ENCODE peak calls at places on chromosomes 2 and 18, in eight cellular contexts. One of them, this sample, is unnamed.

GRCh38 chr2:200406379-200406778 is 99.9 kb downstream of the SPATS2L start:
- DNase-seq in H1: no peak
- DNase-seq in endothelial cell of umbilical vein: peak
- DNase-seq in sigmoid colon: no peak
- DNase-seq in stomach: no peak
- DNase-seq in spleen: no peak
- DNase-seq in HepG2: peak
- DNase-seq in K562: no peak
- DNase-seq in this sample: no peak

GRCh38 chr2:46471-47345 is at the start of gene FAM110C:
- DNase-seq in H1: peak
- DNase-seq in endothelial cell of umbilical vein: no peak
- DNase-seq in sigmoid colon: no peak
- DNase-seq in stomach: peak
- DNase-seq in spleen: peak
- DNase-seq in HepG2: peak
- DNase-seq in K562: no peak
- DNase-seq in this sample: no peak

GRCh38 chr18:10230072-10230471 is 224.4 kb upstream of the APCDD1 start:
- DNase-seq in H1: no peak
- DNase-seq in endothelial cell of umbilical vein: peak
- DNase-seq in sigmoid colon: no peak
- DNase-seq in stomach: no peak
- DNase-seq in spleen: no peak
- DNase-seq in HepG2: peak
- DNase-seq in K562: peak
- DNase-seq in this sample: peak

GRCh38 chr18:12849548-12849947 is 34.5 kb downstream of the PTPN2 start:
- DNase-seq in H1: no peak
- DNase-seq in endothelial cell of umbilical vein: no peak
- DNase-seq in sigmoid colon: no peak
- DNase-seq in stomach: no peak
- DNase-seq in spleen: no peak
- DNase-seq in HepG2: no peak
- DNase-seq in K562: no peak
- DNase-seq in this sample: no peak

GRCh38 chr2:1546023-1546591 is 132.8 kb downstream of the TPO start:
- DNase-seq in H1: peak
- DNase-seq in endothelial cell of umbilical vein: peak
- DNase-seq in sigmoid colon: no peak
- DNase-seq in stomach: no peak
- DNase-seq in spleen: no peak
- DNase-seq in HepG2: peak
- DNase-seq in K562: peak
- DNase-seq in this sample: no peak

GRCh38 chr18:46418657-46419260 is 238.3 kb downstream of the LOXHD1 start:
- DNase-seq in H1: no peak
- DNase-seq in endothelial cell of umbilical vein: no peak
- DNase-seq in sigmoid colon: no peak
- DNase-seq in stomach: no peak
- DNase-seq in spleen: no peak
- DNase-seq in HepG2: no peak
- DNase-seq in K562: no peak
- DNase-seq in this sample: no peak

GRCh38 chr18:54647176-54647575 is 56.1 kb downstream of the DYNAP start:
- DNase-seq in H1: no peak
- DNase-seq in endothelial cell of umbilical vein: peak
- DNase-seq in sigmoid colon: no peak
- DNase-seq in stomach: no peak
- DNase-seq in spleen: no peak
- DNase-seq in HepG2: peak
- DNase-seq in K562: peak
- DNase-seq in this sample: no peak

GRCh38 chr2:157822993-157823392 is 53.1 kb downstream of the ACVR1 start:
- DNase-seq in H1: no peak
- DNase-seq in endothelial cell of umbilical vein: peak
- DNase-seq in sigmoid colon: no peak
- DNase-seq in stomach: no peak
- DNase-seq in spleen: no peak
- DNase-seq in HepG2: no peak
- DNase-seq in K562: no peak
- DNase-seq in this sample: no peak

GRCh38 chr2:52107124-52107523 is 1075.2 kb upstream of the NRXN1 start:
- DNase-seq in H1: no peak
- DNase-seq in endothelial cell of umbilical vein: no peak
- DNase-seq in sigmoid colon: no peak
- DNase-seq in stomach: no peak
- DNase-seq in spleen: no peak
- DNase-seq in HepG2: no peak
- DNase-seq in K562: no peak
- DNase-seq in this sample: no peak

GRCh38 chr2:226705965-226706364 is 93.7 kb downstream of the IRS1 start:
- DNase-seq in H1: no peak
- DNase-seq in endothelial cell of umbilical vein: no peak
- DNase-seq in sigmoid colon: no peak
- DNase-seq in stomach: no peak
- DNase-seq in spleen: no peak
- DNase-seq in HepG2: no peak
- DNase-seq in K562: no peak
- DNase-seq in this sample: peak

GRCh38 chr18:77070627-77071026 is 62.0 kb downstream of the MBP start:
- DNase-seq in H1: no peak
- DNase-seq in endothelial cell of umbilical vein: no peak
- DNase-seq in sigmoid colon: no peak
- DNase-seq in stomach: no peak
- DNase-seq in spleen: peak
- DNase-seq in HepG2: no peak
- DNase-seq in K562: no peak
- DNase-seq in this sample: no peak

GRCh38 chr18:58338961-58339722 is 289.7 kb downstream of the ALPK2 start:
- DNase-seq in H1: peak
- DNase-seq in endothelial cell of umbilical vein: peak
- DNase-seq in sigmoid colon: no peak
- DNase-seq in stomach: peak
- DNase-seq in spleen: no peak
- DNase-seq in HepG2: no peak
- DNase-seq in K562: no peak
- DNase-seq in this sample: peak

GRCh38 chr2:231673348-231673770 is 35.0 kb upstream of the PTMA start:
- DNase-seq in H1: peak
- DNase-seq in endothelial cell of umbilical vein: no peak
- DNase-seq in sigmoid colon: peak
- DNase-seq in stomach: peak
- DNase-seq in spleen: no peak
- DNase-seq in HepG2: peak
- DNase-seq in K562: peak
- DNase-seq in this sample: no peak

GRCh38 chr2:54557601-54558187 is 101.6 kb downstream of the SPTBN1 start:
- DNase-seq in H1: peak
- DNase-seq in endothelial cell of umbilical vein: peak
- DNase-seq in sigmoid colon: peak
- DNase-seq in stomach: peak
- DNase-seq in spleen: peak
- DNase-seq in HepG2: peak
- DNase-seq in K562: peak
- DNase-seq in this sample: no peak

GRCh38 chr2:224971214-224971613 is 71.1 kb downstream of the DOCK10 start:
- DNase-seq in H1: peak
- DNase-seq in endothelial cell of umbilical vein: no peak
- DNase-seq in sigmoid colon: no peak
- DNase-seq in stomach: peak
- DNase-seq in spleen: no peak
- DNase-seq in HepG2: no peak
- DNase-seq in K562: no peak
- DNase-seq in this sample: peak

GRCh38 chr18:67514465-67514864 is 2.1 kb downstream of the DSEL start:
- DNase-seq in H1: no peak
- DNase-seq in endothelial cell of umbilical vein: no peak
- DNase-seq in sigmoid colon: no peak
- DNase-seq in stomach: no peak
- DNase-seq in spleen: no peak
- DNase-seq in HepG2: no peak
- DNase-seq in K562: no peak
- DNase-seq in this sample: no peak

GRCh38 chr2:85996591-85996990 is 107.8 kb upstream of the ST3GAL5 start:
- DNase-seq in H1: no peak
- DNase-seq in endothelial cell of umbilical vein: no peak
- DNase-seq in sigmoid colon: peak
- DNase-seq in stomach: no peak
- DNase-seq in spleen: peak
- DNase-seq in HepG2: no peak
- DNase-seq in K562: peak
- DNase-seq in this sample: no peak

GRCh38 chr2:85999131-85999831 is 106.4 kb downstream of the POLR1A start:
- DNase-seq in H1: no peak
- DNase-seq in endothelial cell of umbilical vein: peak
- DNase-seq in sigmoid colon: no peak
- DNase-seq in stomach: no peak
- DNase-seq in spleen: peak
- DNase-seq in HepG2: no peak
- DNase-seq in K562: peak
- DNase-seq in this sample: no peak

GRCh38 chr2:86000131-86000937 is 105.4 kb downstream of the POLR1A start:
- DNase-seq in H1: no peak
- DNase-seq in endothelial cell of umbilical vein: peak
- DNase-seq in sigmoid colon: no peak
- DNase-seq in stomach: no peak
- DNase-seq in spleen: peak
- DNase-seq in HepG2: no peak
- DNase-seq in K562: peak
- DNase-seq in this sample: no peak

GRCh38 chr2:85997016-85997970 is 108.4 kb downstream of the POLR1A start:
- DNase-seq in H1: no peak
- DNase-seq in endothelial cell of umbilical vein: no peak
- DNase-seq in sigmoid colon: peak
- DNase-seq in stomach: no peak
- DNase-seq in spleen: peak
- DNase-seq in HepG2: no peak
- DNase-seq in K562: peak
- DNase-seq in this sample: no peak

GRCh38 chr2:85998071-85998991 is 107.4 kb downstream of the POLR1A start:
- DNase-seq in H1: no peak
- DNase-seq in endothelial cell of umbilical vein: no peak
- DNase-seq in sigmoid colon: peak
- DNase-seq in stomach: no peak
- DNase-seq in spleen: peak
- DNase-seq in HepG2: no peak
- DNase-seq in K562: peak
- DNase-seq in this sample: no peak
- TF ChIP-seq POLR2AphosphoS5 in H1: no peak
- TF ChIP-seq POLR2AphosphoS5 in endothelial cell of umbilical vein: no peak
- TF ChIP-seq POLR2AphosphoS5 in sigmoid colon: no peak
- TF ChIP-seq POLR2AphosphoS5 in stomach: peak
- TF ChIP-seq POLR2AphosphoS5 in spleen: no peak
- TF ChIP-seq POLR2AphosphoS5 in HepG2: no peak
- TF ChIP-seq POLR2AphosphoS5 in K562: no peak
- TF ChIP-seq POLR2AphosphoS5 in this sample: no peak

GRCh38 chr2:4718777-4719176 is 973.4 kb upstream of the SOX11 start:
- DNase-seq in H1: no peak
- DNase-seq in endothelial cell of umbilical vein: no peak
- DNase-seq in sigmoid colon: no peak
- DNase-seq in stomach: no peak
- DNase-seq in spleen: no peak
- DNase-seq in HepG2: no peak
- DNase-seq in K562: no peak
- DNase-seq in this sample: no peak

GRCh38 chr2:4715065-4715464 is 977.1 kb upstream of the SOX11 start:
- DNase-seq in H1: no peak
- DNase-seq in endothelial cell of umbilical vein: peak
- DNase-seq in sigmoid colon: no peak
- DNase-seq in stomach: no peak
- DNase-seq in spleen: no peak
- DNase-seq in HepG2: no peak
- DNase-seq in K562: no peak
- DNase-seq in this sample: no peak
- TF ChIP-seq CTCF in H1: peak
- TF ChIP-seq CTCF in endothelial cell of umbilical vein: peak
- TF ChIP-seq CTCF in sigmoid colon: no peak
- TF ChIP-seq CTCF in stomach: no peak
- TF ChIP-seq CTCF in spleen: no peak
- TF ChIP-seq CTCF in HepG2: no peak
- TF ChIP-seq CTCF in K562: no peak
- TF ChIP-seq CTCF in this sample: no peak

GRCh38 chr2:28944535-28944934 is 36.6 kb upstream of the TOGARAM2 start:
- DNase-seq in H1: no peak
- DNase-seq in endothelial cell of umbilical vein: no peak
- DNase-seq in sigmoid colon: no peak
- DNase-seq in stomach: no peak
- DNase-seq in spleen: no peak
- DNase-seq in HepG2: no peak
- DNase-seq in K562: no peak
- DNase-seq in this sample: no peak

GRCh38 chr2:28949617-28950305 is 31.3 kb upstream of the TOGARAM2 start:
- DNase-seq in H1: no peak
- DNase-seq in endothelial cell of umbilical vein: no peak
- DNase-seq in sigmoid colon: no peak
- DNase-seq in stomach: no peak
- DNase-seq in spleen: no peak
- DNase-seq in HepG2: peak
- DNase-seq in K562: peak
- DNase-seq in this sample: no peak

GRCh38 chr2:28950941-28951630 is 30.0 kb upstream of the TOGARAM2 start:
- DNase-seq in H1: no peak
- DNase-seq in endothelial cell of umbilical vein: no peak
- DNase-seq in sigmoid colon: no peak
- DNase-seq in stomach: no peak
- DNase-seq in spleen: no peak
- DNase-seq in HepG2: no peak
- DNase-seq in K562: no peak
- DNase-seq in this sample: no peak

GRCh38 chr2:28949190-28949589 is 31.9 kb upstream of the TOGARAM2 start:
- DNase-seq in H1: no peak
- DNase-seq in endothelial cell of umbilical vein: no peak
- DNase-seq in sigmoid colon: no peak
- DNase-seq in stomach: no peak
- DNase-seq in spleen: no peak
- DNase-seq in HepG2: no peak
- DNase-seq in K562: no peak
- DNase-seq in this sample: no peak

GRCh38 chr2:28948160-28948559 is 32.9 kb upstream of the TOGARAM2 start:
- DNase-seq in H1: no peak
- DNase-seq in endothelial cell of umbilical vein: no peak
- DNase-seq in sigmoid colon: no peak
- DNase-seq in stomach: no peak
- DNase-seq in spleen: no peak
- DNase-seq in HepG2: no peak
- DNase-seq in K562: no peak
- DNase-seq in this sample: no peak
- TF ChIP-seq POLR2A in H1: no peak
- TF ChIP-seq POLR2A in endothelial cell of umbilical vein: no peak
- TF ChIP-seq POLR2A in sigmoid colon: no peak
- TF ChIP-seq POLR2A in stomach: no peak
- TF ChIP-seq POLR2A in spleen: no peak
- TF ChIP-seq POLR2A in HepG2: no peak
- TF ChIP-seq POLR2A in K562: peak
- TF ChIP-seq POLR2A in this sample: no peak

DNA sequence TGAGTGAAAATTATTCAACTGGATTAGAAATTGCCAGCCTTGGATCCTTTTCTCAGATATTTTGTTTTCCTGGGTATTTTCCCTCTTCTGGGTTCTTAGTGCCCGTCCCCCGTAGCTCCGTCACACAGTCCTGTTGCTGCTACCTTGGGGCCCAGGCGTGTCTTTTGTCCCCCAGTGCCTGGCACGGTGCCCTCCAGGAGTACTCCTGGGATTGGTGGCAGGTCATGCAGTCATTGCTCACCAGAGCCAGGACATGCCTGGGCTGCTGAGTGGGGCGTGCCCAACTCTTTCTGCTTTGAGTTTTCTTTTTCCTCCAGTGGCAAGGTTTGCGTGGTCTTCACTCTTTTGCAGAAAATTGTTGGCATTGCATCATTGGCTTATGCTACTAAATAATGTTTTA is 275.2 kb downstream of the AGAP1 start:
- DNase-seq in H1: no peak
- DNase-seq in endothelial cell of umbilical vein: no peak
- DNase-seq in sigmoid colon: peak
- DNase-seq in stomach: no peak
- DNase-seq in spleen: no peak
- DNase-seq in HepG2: no peak
- DNase-seq in K562: no peak
- DNase-seq in this sample: no peak
- TF ChIP-seq POLR2AphosphoS5 in H1: no peak
- TF ChIP-seq POLR2AphosphoS5 in endothelial cell of umbilical vein: no peak
- TF ChIP-seq POLR2AphosphoS5 in sigmoid colon: no peak
- TF ChIP-seq POLR2AphosphoS5 in stomach: no peak
- TF ChIP-seq POLR2AphosphoS5 in spleen: no peak
- TF ChIP-seq POLR2AphosphoS5 in HepG2: no peak
- TF ChIP-seq POLR2AphosphoS5 in K562: no peak
- TF ChIP-seq POLR2AphosphoS5 in this sample: no peak

This sample was measured in esophagus muscularis mucosa.